ENCODE peak calls at places on chromosomes 12 and 14, in five cellular contexts. D, Z, K, T and G are unnamed samples.
A peak's percentile ranks its signal among the peaks of the same experiment; 100 is the strongest.

GRCh38 chr12:96241484-96242256 is 47.5 kb downstream of the ELK3 start:
- DNase-seq in D (no peak), Z (no peak), K (peak; percentile 79), T (no peak), G (no peak)

GRCh38 chr12:49917788-49918173 is 14.1 kb upstream of the FAIM2 start:
- DNase-seq in D (peak; percentile 25), Z (no peak), K (no peak), T (no peak), G (no peak)

GRCh38 chr14:35534884-35535793 is 1.2 kb downstream of the INSM2 start:
- DNase-seq in D (peak; percentile 85), Z (peak; percentile 69), K (peak; percentile 46), T (peak; percentile 91), G (peak; percentile 61)

GRCh38 chr12:130131025-130131424 is 31.2 kb upstream of the FZD10 start:
- DNase-seq in D (no peak), Z (no peak), K (no peak), T (no peak), G (no peak)

GRCh38 chr12:124866195-124866882 is 2.7 kb upstream of the SCARB1 start:
- DNase-seq in D (no peak), Z (no peak), K (no peak), T (no peak), G (no peak)

GRCh38 chr14:101122855-101123129 is 219.3 kb upstream of the RTL1 start:
- DNase-seq in D (no peak), Z (no peak), K (no peak), T (no peak), G (no peak)

GRCh38 chr12:1810201-1810930 is 10.0 kb upstream of the LRTM2 start:
- DNase-seq in D (no peak), Z (no peak), K (peak; percentile 50), T (no peak), G (no peak)

GRCh38 chr12:15044461-15044860 is 71.6 kb downstream of the PDE6H start:
- DNase-seq in D (no peak), Z (no peak), K (peak; percentile 15), T (no peak), G (no peak)

GRCh38 chr14:29039171-29039570 is 272.6 kb downstream of the FOXG1 start:
- DNase-seq in D (no peak), Z (peak; percentile 11), K (peak; percentile 22), T (no peak), G (no peak)

GRCh38 chr12:104138747-104139186 is 757 bp upstream of the NFYB start:
- DNase-seq in D (peak; percentile 45), Z (no peak), K (no peak), T (peak; percentile 31), G (no peak)

GRCh38 chr14:100629696-100630095 is 42.5 kb upstream of the BEGAIN start:
- DNase-seq in D (no peak), Z (no peak), K (peak; percentile 72), T (no peak), G (no peak)

GRCh38 chr12:132764231-132764630 is 2.6 kb upstream of the ANKLE2 start:
- DNase-seq in D (no peak), Z (no peak), K (no peak), T (no peak), G (no peak)

GRCh38 chr14:67360469-67361206 is 510 bp downstream of the EIF2S1 start:
- DNase-seq in D (no peak), Z (no peak), K (no peak), T (no peak), G (no peak)

GRCh38 chr12:120110550-120111501 is 5.7 kb downstream of the RAB35 start:
- DNase-seq in D (peak; percentile 72), Z (no peak), K (no peak), T (peak; percentile 16), G (peak; percentile 88)

GRCh38 chr14:33165144-33165925 is 226.7 kb downstream of the NPAS3 start:
- DNase-seq in D (no peak), Z (peak; percentile 57), K (peak; percentile 31), T (peak; percentile 66), G (peak; percentile 50)

DNA sequence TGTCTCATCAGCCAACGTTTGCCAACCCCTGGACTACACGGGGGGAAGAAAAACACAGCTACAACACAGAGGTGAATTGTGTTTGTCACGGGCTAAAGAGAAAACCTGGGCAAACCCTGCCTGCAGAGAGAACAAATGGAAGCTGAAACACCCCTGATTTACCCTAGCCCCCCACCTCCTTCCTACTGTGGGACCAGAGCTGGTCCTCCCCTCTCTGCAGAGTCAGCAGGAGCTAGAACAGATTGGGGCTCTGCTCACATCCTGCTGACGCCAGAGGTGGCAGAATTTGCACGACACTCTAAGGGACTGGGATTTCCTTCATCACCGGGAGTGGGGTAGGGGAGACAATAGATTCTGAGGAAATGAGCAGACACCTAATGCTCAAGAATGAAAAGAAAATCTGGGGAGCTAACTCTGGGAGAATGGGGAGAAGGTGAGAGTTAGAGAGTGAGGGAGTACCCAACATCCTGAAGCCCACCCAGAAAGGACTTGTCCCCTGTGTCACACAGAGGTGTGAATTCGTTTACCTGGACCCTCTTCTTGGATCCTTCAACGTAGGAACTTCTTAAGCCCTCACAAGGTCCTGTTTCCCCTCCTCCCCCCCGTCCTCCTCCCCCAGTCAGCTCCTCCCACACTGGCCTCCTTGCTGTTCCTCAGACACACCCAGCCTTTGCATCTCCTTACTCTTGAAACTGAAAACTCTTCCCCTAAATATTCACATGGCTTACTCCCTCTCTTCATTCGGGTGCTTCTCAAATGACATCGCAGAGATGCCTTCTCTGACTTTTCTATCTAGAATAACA is 26.3 kb upstream of the CDKN3 start:
- DNase-seq in D (no peak), Z (no peak), K (no peak), T (no peak), G (no peak)
- H2AFZ ChIP-seq in D (no peak overlapping the region), Z (no peak overlapping the region), K (no peak overlapping the region), T (no peak overlapping the region), G (no peak overlapping the region)

GRCh38 chr12:26939192-26939832 is 1.0 kb downstream of the FGFR1OP2 start:
- DNase-seq in D (no peak), Z (peak; percentile 21), K (no peak), T (no peak), G (peak; percentile 77)

GRCh38 chr12:26941251-26941650 is 3.0 kb downstream of the FGFR1OP2 start:
- DNase-seq in D (no peak), Z (no peak), K (no peak), T (no peak), G (peak; percentile 51)

GRCh38 chr12:26939953-26940352 is 1.7 kb downstream of the FGFR1OP2 start:
- DNase-seq in D (no peak), Z (no peak), K (no peak), T (no peak), G (peak; percentile 51)

GRCh38 chr12:26938660-26939185 is 453 bp downstream of the FGFR1OP2 start:
- DNase-seq in D (no peak), Z (peak; percentile 37), K (no peak), T (no peak), G (peak; percentile 71)

DNA sequence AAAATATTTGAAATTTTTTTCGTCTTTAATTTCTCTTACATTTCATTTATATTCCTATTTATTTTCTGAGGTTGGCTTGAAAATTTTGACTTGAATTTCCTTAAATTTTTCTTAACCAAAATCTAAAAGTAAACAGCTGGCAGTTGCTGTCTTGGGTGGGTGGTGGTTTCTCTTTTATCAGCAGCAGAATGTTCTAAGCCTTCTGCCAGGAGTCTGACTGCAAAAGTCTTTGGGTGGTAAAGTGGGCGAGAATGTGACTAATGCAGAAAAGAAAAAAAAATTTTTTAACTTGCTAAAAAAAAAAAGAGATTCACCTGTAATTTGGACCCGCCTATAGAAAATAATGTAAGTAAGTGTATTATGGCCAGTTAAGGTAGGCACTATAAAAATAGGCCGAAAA is 2.5 kb downstream of the FGFR1OP2 start:
- DNase-seq in D (no peak), Z (no peak), K (peak; percentile 32), T (no peak), G (no peak)
- H3K4me2 ChIP-seq in D (no peak overlapping the region), Z (peak overlapping the region; percentile 94), K (peak overlapping the region; percentile 90), T (peak overlapping the region; percentile 95), G (peak overlapping the region; percentile 96)

GRCh38 chr14:36655571-36655962 is 6.1 kb upstream of the PAX9 start:
- DNase-seq in D (peak; percentile 51), Z (no peak), K (no peak), T (peak; percentile 55), G (no peak)
- H3K27me3 ChIP-seq in D (peaks cover 97% of the 10 kb centered on the region), Z (no peaks in the 10 kb centered on the region), K (peaks cover 98% of the 10 kb centered on the region), T (peaks cover 100% of the 10 kb centered on the region), G (no peaks in the 10 kb centered on the region)

GRCh38 chr12:80356092-80356491 is 87.9 kb upstream of the PTPRQ start:
- DNase-seq in D (no peak), Z (no peak), K (peak; percentile 26), T (no peak), G (no peak)
- H2AFZ ChIP-seq in D (no peak overlapping the region), Z (no peak overlapping the region), K (no peak overlapping the region), T (no peak overlapping the region), G (no peak overlapping the region)

GRCh38 chr14:71022015-71022919 is 115.0 kb downstream of the PCNX1 start:
- DNase-seq in D (no peak), Z (peak; percentile 55), K (no peak), T (no peak), G (no peak)

GRCh38 chr14:71021347-71022014 is 114.2 kb downstream of the PCNX1 start:
- DNase-seq in D (no peak), Z (peak; percentile 96), K (peak; percentile 82), T (no peak), G (no peak)

GRCh38 chr14:71022939-71023338 is 115.7 kb downstream of the PCNX1 start:
- DNase-seq in D (no peak), Z (no peak), K (no peak), T (no peak), G (no peak)
- H3K4me2 ChIP-seq in D (no peak overlapping the region), Z (peak overlapping the region; percentile 69), K (no peak overlapping the region), T (no peak overlapping the region), G (no peak overlapping the region)